ENCODE peak calls at places on chromosomes 16 and 17, in ten cellular contexts. B is caudate nucleus; Q is activated CD4-positive, CD25-positive, alpha-beta regulatory T cell; I is EL; A is activated naive CD4-positive, alpha-beta T cell; V is HFF-Myc; R is naive thymus-derived CD8-positive, alpha-beta T cell; J is A549; E is Kasumi-1; Z is natural killer cell. S is an unnamed sample.

GRCh38 chr17:62653831-62654829 is 26.7 kb downstream of the MRC2 start:
- DNase-seq in Q (no peak), Z (no peak), E (no peak), V (no peak), B (no peak), A (no peak), J (no peak), R (no peak), I (peak; percentile 60), S (peak; percentile 68)

GRCh38 chr17:41417576-41418015 is 6.8 kb downstream of the KRT37 start:
- DNase-seq in E (no peak), J (no peak), I (no peak), Z (no peak), V (no peak), R (no peak), B (no peak), Q (no peak), A (no peak), S (peak; percentile 12)

GRCh38 chr17:71437176-71437575 is 683.6 kb upstream of the SOX9 start:
- DNase-seq in R (no peak), E (no peak), B (no peak), I (no peak), J (no peak), A (no peak), Q (no peak), Z (no peak), V (no peak), S (no peak)

GRCh38 chr16:1357906-1358566 is 6.3 kb downstream of the GNPTG start:
- DNase-seq in R (no peak), A (no peak), B (no peak), Z (no peak), Q (no peak), V (no peak), J (peak; percentile 44), E (no peak), I (no peak), S (no peak)

GRCh38 chr17:62098623-62099231 is 33.6 kb upstream of the MED13 start:
- DNase-seq in Q (no peak), J (no peak), E (no peak), V (no peak), A (no peak), R (no peak), B (no peak), Z (no peak), I (no peak), S (no peak)

GRCh38 chr17:80694992-80695912 is 150.6 kb downstream of the RPTOR start:
- DNase-seq in A (no peak), J (no peak), Z (no peak), V (no peak), R (no peak), I (no peak), Q (no peak), E (no peak), B (no peak), S (no peak)

GRCh38 chr16:46830902-46831647 is at the start of gene C16orf87:
- DNase-seq in R (peak; percentile 90), Z (peak; percentile 90), J (peak; percentile 94), V (peak; percentile 59), Q (peak; percentile 94), A (peak; percentile 77), B (peak; percentile 94), E (peak; percentile 88), I (peak; percentile 93), S (peak; percentile 91)

GRCh38 chr16:83942815-83943515 is 10.1 kb upstream of the OSGIN1 start:
- DNase-seq in J (no peak), R (no peak), I (no peak), A (no peak), B (no peak), V (no peak), E (no peak), Z (no peak), Q (no peak), S (no peak)

GRCh38 chr16:50496990-50497389 is 51.2 kb upstream of the NKD1 start:
- DNase-seq in A (no peak), I (peak; percentile 7), R (no peak), Z (no peak), Q (no peak), J (no peak), B (no peak), E (no peak), V (no peak), S (no peak)

GRCh38 chr17:58052951-58053715 is 30.1 kb upstream of the DYNLL2 start:
- DNase-seq in J (no peak), V (no peak), Z (no peak), I (no peak), A (no peak), E (no peak), Q (no peak), B (no peak), R (no peak), S (no peak)

S was measured in AML-193.